ENCODE peak calls at places on chromosome 1, in four cellular contexts. V, S, C and F are unnamed samples.

GRCh38 chr1:8169364-8170058 is 143.4 kb upstream of the ERRFI1 start:
- DNase-seq in V (peak), S (peak), C (peak), F (peak)

GRCh38 chr1:28249013-28249870 is 10.1 kb upstream of the SESN2 start:
- DNase-seq in S (no peak), V (no peak), C (no peak), F (peak)

GRCh38 chr1:186838380-186839076 is 9.8 kb downstream of the PLA2G4A start:
- DNase-seq in V (no peak), S (no peak), C (no peak), F (no peak)

GRCh38 chr1:6460349-6461236 is 5.4 kb downstream of the TNFRSF25 start:
- DNase-seq in V (no peak), C (no peak), S (peak), F (no peak)

GRCh38 chr1:43978551-43979260 is at the start of gene B4GALT2:
- DNase-seq in V (no peak), S (no peak), C (no peak), F (no peak)

GRCh38 chr1:107991371-107992066 is 26.5 kb upstream of the VAV3 start:
- DNase-seq in S (no peak), V (no peak), C (no peak), F (peak)

GRCh38 chr1:45930258-45931150 is 127.1 kb downstream of the MAST2 start:
- DNase-seq in S (no peak), V (no peak), C (no peak), F (no peak)

GRCh38 chr1:219990782-219991510 is 55.4 kb downstream of the EPRS1 start:
- DNase-seq in V (peak), S (no peak), C (peak), F (peak)